ENCODE peak calls at places on chromosome 9, in four cellular contexts. O is kidney glomerular epithelial cell; R is stimulated activated naive B cell treated with anti-CD40 and anti-IgM and Interleukin-4, amounts not matched to agents 10 μg/mL and 1 μg/mL and 100 μg/mL, for 72 hours; G is activated naive CD4-positive, alpha-beta T cell. A is an unnamed sample.

GRCh38 chr9:89370593-89370992 is 52.3 kb downstream of the SECISBP2 start:
- DNase-seq in O (no peak), G (no peak), R (no peak), A (no peak)

GRCh38 chr9:82117025-82117424 is 128.5 kb downstream of the SPATA31D1 start:
- DNase-seq in O (no peak), G (no peak), R (no peak), A (no peak)

GRCh38 chr9:32581512-32582143 is 8.7 kb upstream of the NDUFB6 start:
- DNase-seq in O (peak; percentile 69), R (no peak), G (no peak), A (no peak)

GRCh38 chr9:114272739-114273431 is 50.0 kb upstream of the ORM1 start:
- DNase-seq in G (no peak), R (no peak), O (no peak), A (no peak)

GRCh38 chr9:69168709-69169217 is 5.3 kb upstream of the TJP2 start:
- DNase-seq in G (no peak), O (peak; percentile 20), R (no peak), A (peak; percentile 63)

GRCh38 chr9:129500166-129500862 is 120.6 kb downstream of the C9orf50 start:
- DNase-seq in G (no peak), O (no peak), R (no peak), A (no peak)

GRCh38 chr9:629136-629535 is 212.4 kb upstream of the DMRT1 start:
- DNase-seq in G (no peak), O (no peak), R (no peak), A (no peak)

GRCh38 chr9:72297516-72297915 is 67.5 kb downstream of the ZFAND5 start:
- DNase-seq in O (no peak), G (no peak), R (no peak), A (no peak)

GRCh38 chr9:77251050-77251449 is 73.7 kb downstream of the VPS13A start:
- DNase-seq in O (no peak), G (no peak), R (no peak), A (no peak)

GRCh38 chr9:91415290-91415689 is 8.3 kb downstream of the NFIL3 start:
- DNase-seq in R (peak; percentile 26), G (no peak), O (no peak), A (no peak)

GRCh38 chr9:124941689-124942561 is 1.0 kb upstream of the GOLGA1 start:
- DNase-seq in G (peak; percentile 60), O (peak; percentile 49), R (peak; percentile 48), A (no peak)

GRCh38 chr9:110571801-110572490 is 7.6 kb downstream of the SVEP1 start:
- DNase-seq in R (no peak), G (no peak), O (no peak), A (no peak)

GRCh38 chr9:79053613-79054012 is 518.2 kb upstream of the TLE4 start:
- DNase-seq in R (no peak), G (no peak), O (no peak), A (no peak)

GRCh38 chr9:36436909-36437308 is 36.8 kb upstream of the RNF38 start:
- DNase-seq in G (no peak), R (no peak), O (no peak), A (no peak)

GRCh38 chr9:97985058-97985861 is 2.1 kb downstream of the ANP32B start:
- DNase-seq in R (peak; percentile 28), G (peak; percentile 20), O (no peak), A (no peak)

GRCh38 chr9:70475211-70475610 is 60.8 kb upstream of the KLF9 start:
- DNase-seq in O (no peak), G (no peak), R (no peak), A (no peak)

GRCh38 chr9:127976498-127976897 is 4.3 kb downstream of the EEIG1 start:
- DNase-seq in O (no peak), R (no peak), G (no peak), A (no peak)

GRCh38 chr9:128121924-128122808 is 5.4 kb downstream of the PTGES2 start:
- DNase-seq in G (no peak), R (no peak), O (no peak), A (no peak)

GRCh38 chr9:126894052-126894603 is 20.5 kb upstream of the RALGPS1 start:
- DNase-seq in O (no peak), G (no peak), R (no peak), A (no peak)

GRCh38 chr9:22214021-22214420 is 204.9 kb upstream of the CDKN2B start:
- DNase-seq in O (no peak), G (no peak), R (no peak), A (no peak)

GRCh38 chr9:17068671-17069070 is 66.2 kb upstream of the CNTLN start:
- DNase-seq in R (no peak), O (no peak), G (no peak), A (no peak)

GRCh38 chr9:616694-617093 is 224.8 kb upstream of the DMRT1 start:
- DNase-seq in G (no peak), O (no peak), R (no peak), A (no peak)

GRCh38 chr9:86410281-86410680 is 56.1 kb upstream of the TUT7 start:
- DNase-seq in R (no peak), G (no peak), O (no peak), A (no peak)

GRCh38 chr9:120912958-120913672 is 13.5 kb downstream of the TRAF1 start:
- DNase-seq in R (no peak), G (no peak), O (peak; percentile 60), A (no peak)

GRCh38 chr9:116647515-116647809 is 39.6 kb upstream of the TRIM32 start:
- DNase-seq in R (no peak), O (no peak), G (no peak), A (no peak)

GRCh38 chr9:83274787-83275186 is 211.8 kb upstream of the RASEF start:
- DNase-seq in G (no peak), R (no peak), O (no peak), A (no peak)

GRCh38 chr9:92963831-92964606 is 16.7 kb downstream of the FGD3 start:
- DNase-seq in G (peak; percentile 70), O (no peak), R (peak; percentile 72), A (peak; percentile 78)

GRCh38 chr9:75803130-75803529 is 87.3 kb upstream of the PCSK5 start:
- DNase-seq in O (peak; percentile 5), R (no peak), G (no peak), A (no peak)

GRCh38 chr9:129414377-129415021 is 206.4 kb downstream of the C9orf50 start:
- DNase-seq in G (peak; percentile 42), R (peak; percentile 21), O (no peak), A (no peak)

GRCh38 chr9:91298304-91298703 is 63.4 kb downstream of the AUH start:
- DNase-seq in G (no peak), R (no peak), O (no peak), A (no peak)